ENCODE peak calls at places on chromosomes 1 and 21, in six cellular contexts. H, D, R, C, M and J are unnamed samples.
A peak's percentile ranks its signal among the peaks of the same experiment; 100 is the strongest.

GRCh38 chr1:155466996-155467395 is 95.6 kb downstream of the ASH1L start:
- DNase-seq in H (no peak), D (no peak), R (no peak), C (no peak), M (no peak), J (no peak)

GRCh38 chr1:230333590-230334446 is 92.3 kb downstream of the PGBD5 start:
- DNase-seq in H (no peak), D (no peak), R (no peak), C (no peak), M (no peak), J (no peak)

GRCh38 chr1:31977361-31978131 is 36.1 kb upstream of the KHDRBS1 start:
- DNase-seq in H (peak; percentile 55), D (no peak), R (no peak), C (peak; percentile 41), M (no peak), J (no peak)

GRCh38 chr1:94542088-94542671 is 621 bp upstream of the F3 start:
- DNase-seq in H (no peak), D (peak; percentile 58), R (peak; percentile 34), C (no peak), M (peak; percentile 81), J (peak; percentile 73)

GRCh38 chr1:221670081-221670480 is 71.8 kb downstream of the DUSP10 start:
- DNase-seq in H (no peak), D (no peak), R (no peak), C (no peak), M (no peak), J (no peak)

GRCh38 chr1:2583871-2584341 is 2.7 kb upstream of the PRXL2B start:
- DNase-seq in H (no peak), D (no peak), R (no peak), C (no peak), M (no peak), J (no peak)

GRCh38 chr1:83905315-83905907 is 93.5 kb downstream of the TTLL7 start:
- DNase-seq in H (peak; percentile 38), D (no peak), R (no peak), C (no peak), M (no peak), J (no peak)

GRCh38 chr21:37712204-37712934 is 203.9 kb downstream of the KCNJ6 start:
- DNase-seq in H (peak; percentile 68), D (peak; percentile 70), R (peak; percentile 67), C (peak; percentile 41), M (no peak), J (no peak)

GRCh38 chr1:53957231-53957818 is 11.2 kb downstream of the LRRC42 start:
- DNase-seq in H (no peak), D (no peak), R (no peak), C (peak; percentile 80), M (no peak), J (no peak)

GRCh38 chr1:4207842-4208692 is 308.0 kb upstream of the C1orf174 start:
- DNase-seq in H (no peak), D (no peak), R (no peak), C (no peak), M (peak; percentile 61), J (no peak)

DNA sequence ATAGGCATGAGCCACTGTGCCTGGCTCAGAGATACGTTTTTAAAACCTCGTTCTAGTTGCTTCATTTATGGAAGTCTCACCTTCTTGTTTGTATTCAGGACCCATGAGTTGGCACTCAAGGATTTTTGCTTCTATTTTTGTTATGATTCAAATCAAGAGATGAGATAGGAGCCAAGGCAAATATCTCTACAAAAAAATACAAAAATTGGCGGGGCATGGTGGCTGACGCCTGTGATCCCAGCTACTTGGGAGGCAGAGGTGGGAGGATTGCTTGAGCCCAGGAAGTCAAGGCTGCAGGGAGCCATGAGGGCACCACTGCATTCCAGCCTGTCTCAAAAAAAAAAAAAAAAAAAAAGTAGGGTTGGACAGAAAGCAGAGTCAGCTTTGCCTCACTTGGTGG is 36.8 kb upstream of the ERRFI1 start:
- DNase-seq in H (no peak), D (no peak), R (no peak), C (no peak), M (no peak), J (no peak)
- H3K36me3 ChIP-seq in H (no peaks in the 10 kb centered on the region), D (no peaks in the 10 kb centered on the region), R (no peaks in the 10 kb centered on the region), C (no peaks in the 10 kb centered on the region), M (no peaks in the 10 kb centered on the region), J (no peaks in the 10 kb centered on the region)

GRCh38 chr1:121417289-121417955 is 232.6 kb downstream of the SRGAP2C start:
- DNase-seq in H (no peak), D (no peak), R (no peak), C (no peak), M (no peak), J (no peak)

GRCh38 chr1:121418369-121419049 is 233.7 kb downstream of the SRGAP2C start:
- DNase-seq in H (no peak), D (no peak), R (no peak), C (no peak), M (no peak), J (no peak)

GRCh38 chr1:121408354-121408753 is 223.6 kb downstream of the SRGAP2C start:
- DNase-seq in H (peak; percentile 69), D (no peak), R (no peak), C (no peak), M (no peak), J (no peak)

DNA sequence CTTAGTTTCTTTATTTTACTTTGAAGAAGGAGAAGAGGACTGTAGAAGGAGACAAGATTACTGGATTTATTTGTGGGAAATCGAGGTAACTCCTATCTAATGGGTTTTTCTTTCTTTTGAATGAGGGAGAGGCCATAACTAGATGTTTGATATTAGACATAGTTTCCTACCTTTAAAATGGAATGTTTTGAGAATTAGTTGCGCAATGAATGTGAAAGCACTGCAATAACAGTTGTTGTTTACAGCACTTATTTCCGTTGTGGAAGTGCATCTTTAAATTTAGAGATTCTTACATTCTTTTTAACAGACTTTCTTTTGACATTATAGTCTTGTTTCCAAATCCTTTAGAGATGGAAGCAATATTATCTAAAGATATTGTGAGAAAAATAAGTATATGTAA is 229.0 kb downstream of the SRGAP2C start:
- DNase-seq in H (no peak), D (no peak), R (no peak), C (no peak), M (no peak), J (no peak)
- H3K27ac ChIP-seq in H (no peak overlapping the region), D (no peak overlapping the region), R (no peak overlapping the region), C (no peak overlapping the region), M (no peak overlapping the region), J (no peak overlapping the region)

DNA sequence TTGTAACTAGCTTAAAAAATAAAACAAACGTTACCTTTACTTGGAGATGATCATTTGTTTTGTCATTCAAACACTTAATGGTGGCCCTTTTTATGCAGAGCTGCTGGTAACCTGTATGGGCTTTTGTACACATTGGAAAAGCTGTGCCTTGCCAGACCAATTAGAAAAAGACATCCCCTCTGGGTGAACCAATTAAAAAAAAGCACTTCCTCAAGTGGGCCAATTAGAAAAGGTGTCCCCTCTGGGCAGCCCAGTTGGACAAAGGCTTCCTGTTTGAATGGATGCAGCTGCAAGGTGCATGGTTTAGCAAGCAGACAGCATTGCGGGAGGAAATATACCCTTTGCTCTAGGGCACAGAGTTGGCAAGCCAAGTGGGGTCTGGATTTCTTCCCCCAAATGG is 21.6 kb downstream of the HUNK start:
- DNase-seq in H (no peak), D (no peak), R (no peak), C (no peak), M (peak; percentile 47), J (no peak)
- H3K4me1 ChIP-seq in H (no peaks in the 10 kb centered on the region), D (no peaks in the 10 kb centered on the region), R (peaks cover 2% of the 10 kb centered on the region), C (peaks cover 87% of the 10 kb centered on the region), M (peaks cover 13% of the 10 kb centered on the region), J (no peaks in the 10 kb centered on the region)

GRCh38 chr21:44858791-44859190 is 14.7 kb downstream of the PTTG1IP start:
- DNase-seq in H (no peak), D (no peak), R (no peak), C (no peak), M (no peak), J (peak; percentile 24)
- H3K36me3 ChIP-seq in H (peaks cover 28% of the 10 kb centered on the region), D (no peaks in the 10 kb centered on the region), R (peaks cover 96% of the 10 kb centered on the region), C (peaks cover 95% of the 10 kb centered on the region), M (peaks cover 68% of the 10 kb centered on the region), J (no peaks in the 10 kb centered on the region)

GRCh38 chr1:165829888-165830287 is 2.5 kb downstream of the UCK2 start:
- DNase-seq in H (peak; percentile 6), D (no peak), R (no peak), C (no peak), M (no peak), J (no peak)
- H3K27ac ChIP-seq in H (peak overlapping the region; percentile 85), D (no peak overlapping the region), R (peak overlapping the region; percentile 91), C (peak overlapping the region; percentile 94), M (no peak overlapping the region), J (no peak overlapping the region)

GRCh38 chr1:50970508-50970885 is 452 bp downstream of the CDKN2C start:
- DNase-seq in H (no peak), D (no peak), R (no peak), C (no peak), M (no peak), J (no peak)
- H3K4me1 ChIP-seq in H (peaks cover 30% of the 10 kb centered on the region), D (peaks cover 33% of the 10 kb centered on the region), R (peaks cover 25% of the 10 kb centered on the region), C (peaks cover 17% of the 10 kb centered on the region), M (peaks cover 39% of the 10 kb centered on the region), J (peaks cover 4% of the 10 kb centered on the region)

GRCh38 chr21:42850866-42851391 is 28.4 kb downstream of the WDR4 start:
- DNase-seq in H (peak; percentile 34), D (peak; percentile 20), R (peak; percentile 34), C (no peak), M (no peak), J (no peak)
- H3K36me3 ChIP-seq in H (peaks cover 95% of the 10 kb centered on the region), D (no peaks in the 10 kb centered on the region), R (peaks cover 95% of the 10 kb centered on the region), C (peaks cover 84% of the 10 kb centered on the region), M (peaks cover 92% of the 10 kb centered on the region), J (no peaks in the 10 kb centered on the region)

GRCh38 chr1:107940178-107940577 is 24.8 kb downstream of the VAV3 start:
- DNase-seq in H (no peak), D (no peak), R (no peak), C (no peak), M (no peak), J (no peak)
- H3K27ac ChIP-seq in H (no peak overlapping the region), D (peak overlapping the region; percentile 70), R (no peak overlapping the region), C (no peak overlapping the region), M (no peak overlapping the region), J (no peak overlapping the region)